ENCODE peak calls at places on chromosome 10, in four cellular contexts. T is transverse colon; U is activated CD4-positive, alpha-beta T cell treated with anti-CD3 and anti-CD28 coated beads, Interleukin-2, amount 50 U/mL, for 48 hours; A is dorsolateral prefrontal cortex. I is an unnamed sample.

GRCh38 chr10:132392811-132393694 is 3.9 kb upstream of the PWWP2B start:
- DNase-seq in T (peak; percentile 5), A (no peak), U (no peak), I (no peak)

GRCh38 chr10:80459047-80459865 is 5.1 kb downstream of the TSPAN14 start:
- DNase-seq in T (peak; percentile 86), U (peak; percentile 78), A (no peak), I (peak; percentile 47)

GRCh38 chr10:127977368-127978009 is 70.6 kb downstream of the PTPRE start:
- DNase-seq in A (peak; percentile 83), U (peak; percentile 14), T (peak; percentile 55), I (no peak)

GRCh38 chr10:129851941-129852650 is 112.0 kb downstream of the EBF3 start:
- DNase-seq in U (no peak), A (no peak), T (no peak), I (no peak)

GRCh38 chr10:87656431-87657072 is 3.1 kb upstream of the PAPSS2 start:
- DNase-seq in A (no peak), T (no peak), U (no peak), I (no peak)

GRCh38 chr10:42991442-42992098 is 85.3 kb upstream of the RET start:
- DNase-seq in U (no peak), A (no peak), T (no peak), I (no peak)

GRCh38 chr10:79413196-79413595 is 32.2 kb downstream of the ZCCHC24 start:
- DNase-seq in T (no peak), U (peak; percentile 43), A (peak; percentile 42), I (no peak)

GRCh38 chr10:68153473-68154210 is 44.4 kb downstream of the MYPN start:
- DNase-seq in U (no peak), A (no peak), T (peak; percentile 26), I (no peak)

GRCh38 chr10:114548662-114549061 is 109.4 kb downstream of the ABLIM1 start:
- DNase-seq in A (no peak), U (no peak), T (peak; percentile 57), I (no peak)

GRCh38 chr10:77195101-77195500 is 442.5 kb downstream of the KCNMA1 start:
- DNase-seq in U (no peak), T (no peak), A (no peak), I (no peak)

GRCh38 chr10:28616514-28616913 is 60.8 kb upstream of the BAMBI start:
- DNase-seq in T (no peak), A (no peak), U (no peak), I (no peak)

GRCh38 chr10:101694674-101695403 is at the start of gene FBXW4:
- DNase-seq in A (peak; percentile 65), U (peak; percentile 75), T (peak; percentile 75), I (peak; percentile 73)

GRCh38 chr10:121553455-121553854 is 44.8 kb downstream of the FGFR2 start:
- DNase-seq in T (no peak), A (no peak), U (no peak), I (no peak)

GRCh38 chr10:112235920-112236319 is 47.3 kb upstream of the TECTB start:
- DNase-seq in U (no peak), T (no peak), A (no peak), I (no peak)

GRCh38 chr10:101961591-101962498 is 94.1 kb downstream of the ARMH3 start:
- DNase-seq in A (no peak), U (no peak), T (no peak), I (no peak)

GRCh38 chr10:113216068-113216467 is 266.0 kb downstream of the TCF7L2 start:
- DNase-seq in T (no peak), A (no peak), U (no peak), I (no peak)

GRCh38 chr10:33229252-33229943 is 105.1 kb downstream of the NRP1 start:
- DNase-seq in T (no peak), A (no peak), U (no peak), I (no peak)